ENCODE peak calls at places on chromosomes 12 and 14, in seven cellular contexts. D is IMR-90; S is uterus; M is MM.1S; G is CD4-positive, alpha-beta T cell; Q is ovary; E is foreskin fibroblast. R is an unnamed sample.

GRCh38 chr12:102182635-102183034 is 15.0 kb downstream of the PMCH start:
- DNase-seq in Q (no peak), D (no peak), M (no peak), S (no peak), G (no peak), E (no peak), R (no peak)

GRCh38 chr14:65377576-65377975 is 35.0 kb upstream of the FUT8 start:
- DNase-seq in D (peak), M (no peak), Q (no peak), S (peak), G (no peak), E (peak), R (no peak)

GRCh38 chr12:112513496-112513895 is 94.7 kb downstream of the PTPN11 start:
- DNase-seq in G (no peak), Q (no peak), S (no peak), E (no peak), M (no peak), D (no peak), R (no peak)

GRCh38 chr12:78396538-78396937 is 468.0 kb upstream of the SYT1 start:
- DNase-seq in Q (no peak), E (no peak), S (no peak), G (no peak), M (no peak), D (no peak), R (no peak)

GRCh38 chr12:130970165-130970907 is 16.6 kb downstream of the ADGRD1 start:
- DNase-seq in M (no peak), G (no peak), Q (no peak), E (no peak), D (no peak), S (peak), R (no peak)

GRCh38 chr14:105854600-105855245 is 328.3 kb downstream of the TMEM121 start:
- DNase-seq in Q (no peak), M (no peak), S (peak), G (no peak), E (no peak), D (no peak), R (no peak)

GRCh38 chr14:30283822-30284446 is 275.0 kb upstream of the G2E3 start:
- DNase-seq in M (peak), G (no peak), D (peak), Q (no peak), E (peak), S (no peak), R (no peak)

GRCh38 chr12:111469406-111469805 is 63.7 kb downstream of the SH2B3 start:
- DNase-seq in Q (no peak), G (no peak), S (no peak), D (peak), E (peak), M (no peak), R (no peak)

GRCh38 chr12:48198619-48198973 is 4.5 kb downstream of the OR10AD1 start:
- DNase-seq in M (no peak), G (peak), Q (peak), D (no peak), S (peak), E (peak), R (no peak)

GRCh38 chr12:124259168-124260066 is 35.5 kb upstream of the RFLNA start:
- DNase-seq in S (no peak), D (no peak), Q (no peak), E (no peak), M (no peak), G (no peak), R (no peak)

GRCh38 chr12:20601668-20602280 is 93.4 kb upstream of the SLCO1C1 start:
- DNase-seq in E (peak), G (no peak), S (no peak), M (peak), D (peak), Q (no peak), R (no peak)

GRCh38 chr14:100145682-100146464 is 13.6 kb downstream of the DEGS2 start:
- DNase-seq in G (no peak), M (no peak), S (no peak), Q (no peak), E (no peak), D (no peak), R (no peak)

GRCh38 chr14:100148837-100149731 is 10.4 kb downstream of the DEGS2 start:
- DNase-seq in E (no peak), D (no peak), G (no peak), Q (no peak), M (no peak), S (no peak), R (no peak)

GRCh38 chr14:100147691-100148464 is 11.6 kb downstream of the DEGS2 start:
- DNase-seq in M (no peak), S (no peak), E (no peak), Q (no peak), G (no peak), D (no peak), R (no peak)

GRCh38 chr14:100146548-100147091 is 12.8 kb downstream of the DEGS2 start:
- DNase-seq in D (no peak), Q (no peak), S (no peak), E (no peak), G (no peak), M (no peak), R (no peak)

GRCh38 chr14:100147181-100147631 is 12.2 kb downstream of the DEGS2 start:
- DNase-seq in E (no peak), Q (no peak), S (no peak), M (no peak), G (peak), D (no peak), R (no peak)
- TF ChIP-seq CTCF in E (no peak), Q (no peak), S (no peak), M (no peak), G (no peak), D (no peak), R (no peak)

GRCh38 chr12:81991868-81992267 is 232.7 kb upstream of the PPFIA2 start:
- DNase-seq in E (no peak), M (peak), G (no peak), D (no peak), S (no peak), Q (no peak), R (no peak)

GRCh38 chr12:81987351-81987750 is 228.2 kb upstream of the PPFIA2 start:
- DNase-seq in M (no peak), S (no peak), E (no peak), D (no peak), Q (no peak), G (no peak), R (no peak)

GRCh38 chr12:81992461-81992860 is 233.3 kb upstream of the PPFIA2 start:
- DNase-seq in M (no peak), Q (no peak), S (no peak), D (no peak), G (no peak), E (no peak), R (no peak)
- TF ChIP-seq CTCF in M (peak), Q (no peak), S (no peak), D (no peak), G (peak), E (no peak), R (peak)

GRCh38 chr12:3117628-3118027 is 40.4 kb downstream of the TSPAN9 start:
- DNase-seq in G (no peak), S (no peak), E (peak), D (peak), M (no peak), Q (no peak), R (no peak)

GRCh38 chr12:3115078-3115477 is 37.9 kb downstream of the TSPAN9 start:
- DNase-seq in D (no peak), G (no peak), S (no peak), Q (no peak), M (no peak), E (no peak), R (no peak)

GRCh38 chr12:3117144-3117581 is 40.0 kb downstream of the TSPAN9 start:
- DNase-seq in G (no peak), Q (no peak), S (no peak), D (peak), M (no peak), E (peak), R (no peak)

GRCh38 chr12:3114671-3115070 is 37.5 kb downstream of the TSPAN9 start:
- DNase-seq in G (no peak), Q (no peak), E (no peak), S (no peak), D (no peak), M (no peak), R (no peak)

DNA sequence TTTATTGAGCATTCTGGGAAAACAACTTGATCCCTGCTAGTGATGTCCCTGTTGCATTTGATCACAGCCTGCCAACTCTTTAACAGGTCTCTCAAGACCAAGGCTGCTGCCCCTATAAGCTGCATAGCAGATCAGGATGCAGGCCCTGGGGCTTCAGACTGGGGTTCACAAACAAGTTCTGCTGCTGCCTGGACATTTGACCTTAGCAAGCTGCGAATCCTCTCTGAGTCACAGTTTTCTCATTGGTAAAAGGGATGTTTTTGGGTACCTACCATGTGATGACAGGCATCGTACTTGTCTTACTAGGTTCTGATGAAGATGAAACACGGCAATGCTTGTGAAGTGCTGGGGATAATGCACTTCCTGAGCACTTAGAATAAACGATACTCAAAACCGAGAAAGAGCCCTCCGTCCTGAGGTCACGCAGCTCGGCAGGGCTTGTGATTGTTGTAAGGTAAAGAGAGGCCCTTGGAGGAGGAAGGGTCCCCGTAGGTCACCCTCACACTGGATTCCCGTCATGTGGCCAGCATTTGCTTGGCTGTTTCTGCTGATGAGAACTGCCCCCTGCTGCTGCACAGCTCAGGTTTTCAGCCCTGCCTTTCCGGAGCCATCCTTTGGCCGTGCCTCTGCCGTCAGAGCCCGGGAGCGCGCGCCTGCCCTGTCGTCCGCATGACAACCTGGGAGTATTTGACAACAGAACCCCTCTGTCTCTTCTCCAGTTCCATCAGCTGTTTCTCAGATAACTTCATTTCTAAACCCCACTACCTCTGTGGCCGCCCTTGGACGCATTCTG is 39.1 kb downstream of the TSPAN9 start:
- DNase-seq in M (no peak), D (peak), G (no peak), S (no peak), Q (no peak), E (peak), R (no peak)
- TF ChIP-seq CTCF in M (no peak), D (no peak), G (no peak), S (no peak), Q (no peak), E (no peak), R (no peak)

DNA sequence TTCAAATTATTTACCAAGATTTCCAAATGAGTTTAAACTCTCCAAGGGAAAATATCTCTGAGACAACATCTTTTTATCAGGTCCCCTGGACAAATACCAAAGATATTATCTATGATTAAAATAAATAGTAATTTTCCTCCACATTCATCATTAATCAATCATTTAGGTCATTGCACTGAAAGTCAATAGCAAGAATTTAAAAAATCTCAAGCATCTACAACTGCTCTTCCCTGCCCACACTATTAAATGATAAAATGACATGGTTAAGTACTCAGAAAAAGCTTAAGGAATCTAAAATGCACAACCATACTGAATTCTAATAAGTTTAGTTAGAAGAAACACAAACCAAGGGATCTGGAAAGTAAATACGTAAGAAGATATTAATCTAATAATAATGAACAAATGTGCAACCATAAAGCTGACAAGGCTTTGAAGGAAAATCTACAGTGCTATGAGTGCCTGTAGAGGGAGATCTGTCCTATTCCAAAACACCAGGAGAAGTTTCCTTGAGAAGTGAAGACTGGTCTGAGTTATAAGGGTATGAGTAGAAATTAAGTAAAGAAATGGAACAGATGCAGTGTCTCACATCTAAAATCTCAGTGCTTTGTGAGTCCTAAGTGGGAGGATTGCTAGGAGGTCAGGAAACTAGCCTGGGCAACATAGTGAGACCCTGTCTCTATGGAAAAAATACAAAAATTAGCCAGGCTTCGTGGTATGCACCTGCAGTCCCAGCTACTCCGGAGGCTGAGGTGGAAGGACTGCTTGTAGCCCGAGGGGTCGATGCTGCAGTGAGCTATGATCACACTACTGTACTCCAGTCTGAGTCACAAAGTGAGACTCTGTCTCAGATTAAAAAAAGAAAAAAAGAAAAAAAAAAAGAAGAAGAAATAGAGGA is 19.2 kb downstream of the INTS13 start:
- DNase-seq in S (no peak), G (no peak), E (no peak), Q (no peak), M (no peak), D (peak), R (no peak)
- TF ChIP-seq CTCF in S (no peak), G (no peak), E (peak), Q (no peak), M (no peak), D (peak), R (no peak)

DNA sequence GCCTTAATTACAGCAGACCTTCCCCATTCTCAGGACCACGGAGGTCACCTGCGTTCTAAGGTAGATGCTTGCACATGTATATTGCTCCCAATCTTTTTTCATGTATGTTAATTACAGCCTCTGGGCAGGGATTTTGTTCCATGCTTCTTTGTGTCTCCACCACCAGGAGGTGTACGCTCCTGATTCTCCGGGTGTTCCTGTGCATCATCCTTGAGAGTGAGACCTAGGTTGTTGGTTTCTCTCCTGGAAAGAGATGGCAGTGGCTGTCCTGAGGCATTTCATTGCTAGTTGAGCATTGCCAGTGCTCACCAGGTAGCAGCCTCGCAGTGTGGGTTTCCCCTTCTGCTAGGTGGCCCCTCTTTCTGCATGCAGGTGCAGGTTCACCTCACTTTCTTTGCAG is 52.8 kb downstream of the KCNK13 start:
- DNase-seq in E (no peak), Q (no peak), S (no peak), M (no peak), D (no peak), G (no peak), R (no peak)
- TF ChIP-seq CTCF in E (no peak), Q (no peak), S (no peak), M (no peak), D (no peak), G (no peak), R (peak)

DNA sequence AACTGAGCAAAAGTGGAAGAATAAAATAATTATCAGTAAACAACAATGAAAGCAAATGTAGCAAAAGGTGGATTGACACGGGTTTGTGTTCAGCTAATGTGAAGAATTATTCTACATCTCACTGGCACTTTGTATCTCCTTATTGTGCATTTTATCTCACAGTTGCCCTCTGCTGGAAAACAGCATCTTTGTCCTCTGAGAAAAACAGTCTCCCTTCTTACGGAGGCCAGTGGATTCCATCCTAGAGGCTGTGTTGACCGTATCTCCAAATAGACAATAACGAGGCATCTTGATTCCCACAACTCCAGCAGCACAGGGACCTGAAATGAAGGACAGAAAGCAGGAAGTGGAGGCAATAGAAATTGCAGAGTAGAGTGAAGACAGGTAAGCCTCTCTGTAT is 51.3 kb upstream of the PLBD1 start:
- DNase-seq in E (peak), S (no peak), M (no peak), G (no peak), Q (no peak), D (peak), R (no peak)
- TF ChIP-seq CTCF in E (peak), S (peak), M (peak), G (peak), Q (no peak), D (peak), R (peak)

GRCh38 chr12:97404549-97404948 is 58.1 kb upstream of the RMST start:
- DNase-seq in D (peak), Q (no peak), S (no peak), E (no peak), G (no peak), M (peak), R (peak)
- TF ChIP-seq CTCF in D (peak), Q (no peak), S (peak), E (peak), G (no peak), M (peak), R (peak)

GRCh38 chr12:120801146-120801545 is 75.5 kb downstream of the ACADS start:
- DNase-seq in M (peak), S (no peak), D (no peak), Q (no peak), E (no peak), G (no peak), R (no peak)
- TF ChIP-seq CTCF in M (no peak), S (no peak), D (no peak), Q (no peak), E (no peak), G (no peak), R (no peak)

DNA sequence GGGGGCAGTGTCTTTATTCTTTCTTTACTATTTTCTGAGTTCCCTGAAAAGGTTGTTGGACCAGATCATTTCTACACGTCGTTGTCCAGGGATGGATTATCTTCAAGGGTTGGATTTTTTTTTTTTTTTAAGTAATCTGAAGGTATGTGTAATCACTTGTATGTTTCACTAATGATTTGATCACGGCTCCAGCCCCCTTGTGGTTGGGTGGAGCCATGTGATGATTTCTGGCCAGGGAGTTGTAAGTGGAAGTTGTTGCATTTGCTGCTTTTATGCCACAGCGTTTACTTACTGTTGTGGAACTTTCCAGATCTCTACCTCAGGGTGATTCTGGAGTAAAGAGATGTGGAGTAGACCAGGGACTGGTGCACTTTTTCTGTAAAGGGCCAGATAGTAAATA is 390.3 kb downstream of the AACS start:
- DNase-seq in E (no peak), D (no peak), M (no peak), Q (no peak), S (no peak), G (no peak), R (no peak)
- TF ChIP-seq CTCF in E (no peak), D (no peak), M (no peak), Q (no peak), S (no peak), G (no peak), R (peak)

DNA sequence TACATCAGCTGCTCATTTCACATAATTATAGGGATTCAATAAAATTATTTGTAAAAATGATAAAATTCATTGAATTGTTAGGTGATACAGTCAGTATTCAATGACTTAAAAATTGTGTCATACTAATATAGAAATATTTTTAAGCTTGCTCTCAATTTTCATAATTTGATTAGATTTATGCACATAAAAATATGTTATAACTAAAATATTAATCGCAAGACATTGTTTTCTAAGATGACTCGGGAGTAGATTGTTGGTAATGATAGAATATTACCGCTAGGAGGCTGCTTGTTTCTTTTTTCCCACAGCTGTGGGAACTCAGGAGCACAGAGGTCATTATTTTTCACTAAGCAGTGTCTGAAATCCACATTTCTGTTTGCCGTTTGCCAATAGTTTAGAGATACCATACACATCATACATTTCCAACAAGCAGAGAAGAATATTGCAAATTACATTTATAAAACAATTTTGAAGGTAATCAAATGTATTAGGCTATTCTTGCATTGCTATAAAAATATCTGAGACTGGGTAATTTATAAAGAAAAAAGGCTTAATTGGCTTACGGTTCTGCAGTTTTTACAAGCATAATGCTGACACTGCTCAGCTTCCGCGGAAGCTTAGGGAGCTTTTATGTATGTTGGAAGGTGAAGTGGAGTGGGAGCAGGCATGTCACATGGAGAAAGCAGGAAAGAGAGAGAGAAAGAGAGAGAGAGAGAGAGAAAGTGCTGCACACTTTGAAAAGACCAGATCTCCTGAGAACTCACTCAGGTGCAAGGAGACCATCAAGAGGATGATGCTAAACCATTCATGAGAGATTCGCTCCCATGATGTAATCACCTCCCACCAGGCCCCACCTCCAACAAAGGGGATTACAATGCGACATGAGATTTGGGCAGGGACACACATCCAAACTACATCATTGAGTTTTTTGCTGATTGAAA is 9.2 kb downstream of the CD69 start:
- DNase-seq in M (peak), D (peak), S (no peak), G (no peak), Q (no peak), E (peak), R (no peak)
- TF ChIP-seq CTCF in M (peak), D (peak), S (no peak), G (peak), Q (no peak), E (peak), R (no peak)